ENCODE peak calls at places on chromosomes 7 and 10, in nine cellular contexts. One of them, this sample, is unnamed.

GRCh38 chr7:134632937-134633540 is 13.6 kb upstream of the BPGM start:
- DNase-seq in stimulated activated CD8-positive, alpha-beta memory T cell treated with anti-CD3 and anti-CD28 coated beads, Interleukin-4, amount 100 ng/mL, for 48 hours: no peak
- DNase-seq in foreskin fibroblast: peak
- DNase-seq in SK-MEL-5: peak
- DNase-seq in stimulated activated CD4-positive, alpha-beta T cell treated with anti-CD3 and anti-CD28 coated beads, Interleukin-2, amount 100 ng/mL, for 48 hours: no peak
- DNase-seq in M059J: peak
- DNase-seq in NCI-H510A: no peak
- DNase-seq in psoas muscle: no peak
- DNase-seq in DMS153: peak
- DNase-seq in this sample: no peak

GRCh38 chr10:44651395-44651661 is 259.8 kb upstream of the TMEM72 start:
- DNase-seq in stimulated activated CD8-positive, alpha-beta memory T cell treated with anti-CD3 and anti-CD28 coated beads, Interleukin-4, amount 100 ng/mL, for 48 hours: no peak
- DNase-seq in foreskin fibroblast: no peak
- DNase-seq in SK-MEL-5: no peak
- DNase-seq in stimulated activated CD4-positive, alpha-beta T cell treated with anti-CD3 and anti-CD28 coated beads, Interleukin-2, amount 100 ng/mL, for 48 hours: no peak
- DNase-seq in M059J: no peak
- DNase-seq in NCI-H510A: no peak
- DNase-seq in psoas muscle: no peak
- DNase-seq in DMS153: no peak
- DNase-seq in this sample: no peak

GRCh38 chr10:127990846-127991542 is 84.1 kb downstream of the PTPRE start:
- DNase-seq in stimulated activated CD8-positive, alpha-beta memory T cell treated with anti-CD3 and anti-CD28 coated beads, Interleukin-4, amount 100 ng/mL, for 48 hours: peak
- DNase-seq in foreskin fibroblast: no peak
- DNase-seq in SK-MEL-5: no peak
- DNase-seq in stimulated activated CD4-positive, alpha-beta T cell treated with anti-CD3 and anti-CD28 coated beads, Interleukin-2, amount 100 ng/mL, for 48 hours: peak
- DNase-seq in M059J: peak
- DNase-seq in NCI-H510A: no peak
- DNase-seq in psoas muscle: no peak
- DNase-seq in DMS153: no peak
- DNase-seq in this sample: no peak

GRCh38 chr7:42069625-42070024 is 167.4 kb downstream of the GLI3 start:
- DNase-seq in stimulated activated CD8-positive, alpha-beta memory T cell treated with anti-CD3 and anti-CD28 coated beads, Interleukin-4, amount 100 ng/mL, for 48 hours: no peak
- DNase-seq in foreskin fibroblast: no peak
- DNase-seq in SK-MEL-5: no peak
- DNase-seq in stimulated activated CD4-positive, alpha-beta T cell treated with anti-CD3 and anti-CD28 coated beads, Interleukin-2, amount 100 ng/mL, for 48 hours: no peak
- DNase-seq in M059J: no peak
- DNase-seq in NCI-H510A: no peak
- DNase-seq in psoas muscle: no peak
- DNase-seq in DMS153: no peak
- DNase-seq in this sample: no peak

GRCh38 chr7:5420108-5420840 is 3.4 kb downstream of the TNRC18 start:
- DNase-seq in stimulated activated CD8-positive, alpha-beta memory T cell treated with anti-CD3 and anti-CD28 coated beads, Interleukin-4, amount 100 ng/mL, for 48 hours: peak
- DNase-seq in foreskin fibroblast: peak
- DNase-seq in SK-MEL-5: no peak
- DNase-seq in stimulated activated CD4-positive, alpha-beta T cell treated with anti-CD3 and anti-CD28 coated beads, Interleukin-2, amount 100 ng/mL, for 48 hours: no peak
- DNase-seq in M059J: peak
- DNase-seq in NCI-H510A: no peak
- DNase-seq in psoas muscle: peak
- DNase-seq in DMS153: no peak
- DNase-seq in this sample: peak

GRCh38 chr7:130379551-130380120 is 658 bp upstream of the CPA1 start:
- DNase-seq in stimulated activated CD8-positive, alpha-beta memory T cell treated with anti-CD3 and anti-CD28 coated beads, Interleukin-4, amount 100 ng/mL, for 48 hours: no peak
- DNase-seq in foreskin fibroblast: no peak
- DNase-seq in SK-MEL-5: no peak
- DNase-seq in stimulated activated CD4-positive, alpha-beta T cell treated with anti-CD3 and anti-CD28 coated beads, Interleukin-2, amount 100 ng/mL, for 48 hours: no peak
- DNase-seq in M059J: no peak
- DNase-seq in NCI-H510A: no peak
- DNase-seq in psoas muscle: no peak
- DNase-seq in DMS153: no peak
- DNase-seq in this sample: no peak

GRCh38 chr10:124448696-124449169 is 1.1 kb downstream of the NKX1-2 start:
- DNase-seq in stimulated activated CD8-positive, alpha-beta memory T cell treated with anti-CD3 and anti-CD28 coated beads, Interleukin-4, amount 100 ng/mL, for 48 hours: no peak
- DNase-seq in foreskin fibroblast: no peak
- DNase-seq in SK-MEL-5: no peak
- DNase-seq in stimulated activated CD4-positive, alpha-beta T cell treated with anti-CD3 and anti-CD28 coated beads, Interleukin-2, amount 100 ng/mL, for 48 hours: no peak
- DNase-seq in M059J: no peak
- DNase-seq in NCI-H510A: no peak
- DNase-seq in psoas muscle: no peak
- DNase-seq in DMS153: no peak
- DNase-seq in this sample: no peak

GRCh38 chr7:141073173-141073640 is 657 bp upstream of the TMEM178B start:
- DNase-seq in stimulated activated CD8-positive, alpha-beta memory T cell treated with anti-CD3 and anti-CD28 coated beads, Interleukin-4, amount 100 ng/mL, for 48 hours: peak
- DNase-seq in foreskin fibroblast: peak
- DNase-seq in SK-MEL-5: peak
- DNase-seq in stimulated activated CD4-positive, alpha-beta T cell treated with anti-CD3 and anti-CD28 coated beads, Interleukin-2, amount 100 ng/mL, for 48 hours: peak
- DNase-seq in M059J: peak
- DNase-seq in NCI-H510A: no peak
- DNase-seq in psoas muscle: peak
- DNase-seq in DMS153: no peak
- DNase-seq in this sample: peak

GRCh38 chr10:104659809-104660208 is 18.7 kb downstream of the SORCS3 start:
- DNase-seq in stimulated activated CD8-positive, alpha-beta memory T cell treated with anti-CD3 and anti-CD28 coated beads, Interleukin-4, amount 100 ng/mL, for 48 hours: no peak
- DNase-seq in foreskin fibroblast: no peak
- DNase-seq in SK-MEL-5: no peak
- DNase-seq in stimulated activated CD4-positive, alpha-beta T cell treated with anti-CD3 and anti-CD28 coated beads, Interleukin-2, amount 100 ng/mL, for 48 hours: no peak
- DNase-seq in M059J: no peak
- DNase-seq in NCI-H510A: no peak
- DNase-seq in psoas muscle: no peak
- DNase-seq in DMS153: no peak
- DNase-seq in this sample: no peak

GRCh38 chr10:43137971-43138756 is at the start of gene CSGALNACT2:
- DNase-seq in stimulated activated CD8-positive, alpha-beta memory T cell treated with anti-CD3 and anti-CD28 coated beads, Interleukin-4, amount 100 ng/mL, for 48 hours: peak
- DNase-seq in foreskin fibroblast: peak
- DNase-seq in SK-MEL-5: peak
- DNase-seq in stimulated activated CD4-positive, alpha-beta T cell treated with anti-CD3 and anti-CD28 coated beads, Interleukin-2, amount 100 ng/mL, for 48 hours: peak
- DNase-seq in M059J: peak
- DNase-seq in NCI-H510A: peak
- DNase-seq in psoas muscle: peak
- DNase-seq in DMS153: peak
- DNase-seq in this sample: peak

GRCh38 chr10:93030409-93030808 is 30.2 kb upstream of the CYP26C1 start:
- DNase-seq in stimulated activated CD8-positive, alpha-beta memory T cell treated with anti-CD3 and anti-CD28 coated beads, Interleukin-4, amount 100 ng/mL, for 48 hours: no peak
- DNase-seq in foreskin fibroblast: peak
- DNase-seq in SK-MEL-5: no peak
- DNase-seq in stimulated activated CD4-positive, alpha-beta T cell treated with anti-CD3 and anti-CD28 coated beads, Interleukin-2, amount 100 ng/mL, for 48 hours: no peak
- DNase-seq in M059J: peak
- DNase-seq in NCI-H510A: no peak
- DNase-seq in psoas muscle: no peak
- DNase-seq in DMS153: no peak
- DNase-seq in this sample: no peak

GRCh38 chr10:11547111-11547625 is 64.3 kb downstream of the USP6NL start:
- DNase-seq in stimulated activated CD8-positive, alpha-beta memory T cell treated with anti-CD3 and anti-CD28 coated beads, Interleukin-4, amount 100 ng/mL, for 48 hours: no peak
- DNase-seq in foreskin fibroblast: peak
- DNase-seq in SK-MEL-5: no peak
- DNase-seq in stimulated activated CD4-positive, alpha-beta T cell treated with anti-CD3 and anti-CD28 coated beads, Interleukin-2, amount 100 ng/mL, for 48 hours: no peak
- DNase-seq in M059J: peak
- DNase-seq in NCI-H510A: no peak
- DNase-seq in psoas muscle: no peak
- DNase-seq in DMS153: no peak
- DNase-seq in this sample: no peak

GRCh38 chr10:89414879-89415821 is 782 bp downstream of the IFIT5 start:
- DNase-seq in stimulated activated CD8-positive, alpha-beta memory T cell treated with anti-CD3 and anti-CD28 coated beads, Interleukin-4, amount 100 ng/mL, for 48 hours: peak
- DNase-seq in foreskin fibroblast: peak
- DNase-seq in SK-MEL-5: peak
- DNase-seq in stimulated activated CD4-positive, alpha-beta T cell treated with anti-CD3 and anti-CD28 coated beads, Interleukin-2, amount 100 ng/mL, for 48 hours: peak
- DNase-seq in M059J: peak
- DNase-seq in NCI-H510A: no peak
- DNase-seq in psoas muscle: peak
- DNase-seq in DMS153: no peak
- DNase-seq in this sample: peak

GRCh38 chr7:63789378-63790176 is 209.1 kb upstream of the ZNF722 start:
- DNase-seq in stimulated activated CD8-positive, alpha-beta memory T cell treated with anti-CD3 and anti-CD28 coated beads, Interleukin-4, amount 100 ng/mL, for 48 hours: peak
- DNase-seq in foreskin fibroblast: no peak
- DNase-seq in SK-MEL-5: no peak
- DNase-seq in stimulated activated CD4-positive, alpha-beta T cell treated with anti-CD3 and anti-CD28 coated beads, Interleukin-2, amount 100 ng/mL, for 48 hours: no peak
- DNase-seq in M059J: no peak
- DNase-seq in NCI-H510A: peak
- DNase-seq in psoas muscle: no peak
- DNase-seq in DMS153: no peak
- DNase-seq in this sample: peak

GRCh38 chr7:133297093-133297492 is 44.2 kb downstream of the EXOC4 start:
- DNase-seq in stimulated activated CD8-positive, alpha-beta memory T cell treated with anti-CD3 and anti-CD28 coated beads, Interleukin-4, amount 100 ng/mL, for 48 hours: no peak
- DNase-seq in foreskin fibroblast: no peak
- DNase-seq in SK-MEL-5: no peak
- DNase-seq in stimulated activated CD4-positive, alpha-beta T cell treated with anti-CD3 and anti-CD28 coated beads, Interleukin-2, amount 100 ng/mL, for 48 hours: no peak
- DNase-seq in M059J: no peak
- DNase-seq in NCI-H510A: no peak
- DNase-seq in psoas muscle: no peak
- DNase-seq in DMS153: no peak
- DNase-seq in this sample: no peak

GRCh38 chr7:63071920-63072319 is 926.7 kb upstream of the ZNF722 start:
- DNase-seq in stimulated activated CD8-positive, alpha-beta memory T cell treated with anti-CD3 and anti-CD28 coated beads, Interleukin-4, amount 100 ng/mL, for 48 hours: no peak
- DNase-seq in foreskin fibroblast: no peak
- DNase-seq in SK-MEL-5: no peak
- DNase-seq in stimulated activated CD4-positive, alpha-beta T cell treated with anti-CD3 and anti-CD28 coated beads, Interleukin-2, amount 100 ng/mL, for 48 hours: no peak
- DNase-seq in M059J: no peak
- DNase-seq in NCI-H510A: no peak
- DNase-seq in psoas muscle: no peak
- DNase-seq in DMS153: no peak
- DNase-seq in this sample: no peak

GRCh38 chr10:60781678-60782077 is 3.4 kb downstream of the CDK1 start:
- DNase-seq in stimulated activated CD8-positive, alpha-beta memory T cell treated with anti-CD3 and anti-CD28 coated beads, Interleukin-4, amount 100 ng/mL, for 48 hours: no peak
- DNase-seq in foreskin fibroblast: no peak
- DNase-seq in SK-MEL-5: no peak
- DNase-seq in stimulated activated CD4-positive, alpha-beta T cell treated with anti-CD3 and anti-CD28 coated beads, Interleukin-2, amount 100 ng/mL, for 48 hours: no peak
- DNase-seq in M059J: no peak
- DNase-seq in NCI-H510A: no peak
- DNase-seq in psoas muscle: no peak
- DNase-seq in DMS153: no peak
- DNase-seq in this sample: no peak

GRCh38 chr7:115516341-115516740 is 514.2 kb downstream of the TFEC start:
- DNase-seq in stimulated activated CD8-positive, alpha-beta memory T cell treated with anti-CD3 and anti-CD28 coated beads, Interleukin-4, amount 100 ng/mL, for 48 hours: no peak
- DNase-seq in foreskin fibroblast: no peak
- DNase-seq in SK-MEL-5: no peak
- DNase-seq in stimulated activated CD4-positive, alpha-beta T cell treated with anti-CD3 and anti-CD28 coated beads, Interleukin-2, amount 100 ng/mL, for 48 hours: no peak
- DNase-seq in M059J: no peak
- DNase-seq in NCI-H510A: no peak
- DNase-seq in psoas muscle: no peak
- DNase-seq in DMS153: no peak
- DNase-seq in this sample: no peak

GRCh38 chr10:17199351-17199804 is 2.1 kb downstream of the TRDMT1 start:
- DNase-seq in stimulated activated CD8-positive, alpha-beta memory T cell treated with anti-CD3 and anti-CD28 coated beads, Interleukin-4, amount 100 ng/mL, for 48 hours: no peak
- DNase-seq in foreskin fibroblast: peak
- DNase-seq in SK-MEL-5: no peak
- DNase-seq in stimulated activated CD4-positive, alpha-beta T cell treated with anti-CD3 and anti-CD28 coated beads, Interleukin-2, amount 100 ng/mL, for 48 hours: no peak
- DNase-seq in M059J: peak
- DNase-seq in NCI-H510A: no peak
- DNase-seq in psoas muscle: no peak
- DNase-seq in DMS153: no peak
- DNase-seq in this sample: no peak

GRCh38 chr7:116777613-116778380 is 84.6 kb upstream of the CAPZA2 start:
- DNase-seq in stimulated activated CD8-positive, alpha-beta memory T cell treated with anti-CD3 and anti-CD28 coated beads, Interleukin-4, amount 100 ng/mL, for 48 hours: no peak
- DNase-seq in foreskin fibroblast: peak
- DNase-seq in SK-MEL-5: no peak
- DNase-seq in stimulated activated CD4-positive, alpha-beta T cell treated with anti-CD3 and anti-CD28 coated beads, Interleukin-2, amount 100 ng/mL, for 48 hours: no peak
- DNase-seq in M059J: peak
- DNase-seq in NCI-H510A: no peak
- DNase-seq in psoas muscle: no peak
- DNase-seq in DMS153: no peak
- DNase-seq in this sample: no peak

GRCh38 chr10:6200588-6201510 is 1.9 kb upstream of the PFKFB3 start:
- DNase-seq in stimulated activated CD8-positive, alpha-beta memory T cell treated with anti-CD3 and anti-CD28 coated beads, Interleukin-4, amount 100 ng/mL, for 48 hours: no peak
- DNase-seq in foreskin fibroblast: peak
- DNase-seq in SK-MEL-5: no peak
- DNase-seq in stimulated activated CD4-positive, alpha-beta T cell treated with anti-CD3 and anti-CD28 coated beads, Interleukin-2, amount 100 ng/mL, for 48 hours: peak
- DNase-seq in M059J: peak
- DNase-seq in NCI-H510A: no peak
- DNase-seq in psoas muscle: peak
- DNase-seq in DMS153: no peak
- DNase-seq in this sample: peak

GRCh38 chr7:109996411-109996810 is 1094.5 kb upstream of the LRRN3 start:
- DNase-seq in stimulated activated CD8-positive, alpha-beta memory T cell treated with anti-CD3 and anti-CD28 coated beads, Interleukin-4, amount 100 ng/mL, for 48 hours: no peak
- DNase-seq in foreskin fibroblast: no peak
- DNase-seq in SK-MEL-5: no peak
- DNase-seq in stimulated activated CD4-positive, alpha-beta T cell treated with anti-CD3 and anti-CD28 coated beads, Interleukin-2, amount 100 ng/mL, for 48 hours: no peak
- DNase-seq in M059J: no peak
- DNase-seq in NCI-H510A: no peak
- DNase-seq in psoas muscle: no peak
- DNase-seq in DMS153: no peak
- DNase-seq in this sample: no peak

GRCh38 chr7:4208086-4208485 is 474.0 kb upstream of the FOXK1 start:
- DNase-seq in stimulated activated CD8-positive, alpha-beta memory T cell treated with anti-CD3 and anti-CD28 coated beads, Interleukin-4, amount 100 ng/mL, for 48 hours: no peak
- DNase-seq in foreskin fibroblast: no peak
- DNase-seq in SK-MEL-5: no peak
- DNase-seq in stimulated activated CD4-positive, alpha-beta T cell treated with anti-CD3 and anti-CD28 coated beads, Interleukin-2, amount 100 ng/mL, for 48 hours: no peak
- DNase-seq in M059J: no peak
- DNase-seq in NCI-H510A: no peak
- DNase-seq in psoas muscle: no peak
- DNase-seq in DMS153: no peak
- DNase-seq in this sample: no peak

GRCh38 chr10:7337431-7338171 is 73.2 kb downstream of the SFMBT2 start:
- DNase-seq in stimulated activated CD8-positive, alpha-beta memory T cell treated with anti-CD3 and anti-CD28 coated beads, Interleukin-4, amount 100 ng/mL, for 48 hours: peak
- DNase-seq in foreskin fibroblast: no peak
- DNase-seq in SK-MEL-5: peak
- DNase-seq in stimulated activated CD4-positive, alpha-beta T cell treated with anti-CD3 and anti-CD28 coated beads, Interleukin-2, amount 100 ng/mL, for 48 hours: no peak
- DNase-seq in M059J: peak
- DNase-seq in NCI-H510A: no peak
- DNase-seq in psoas muscle: no peak
- DNase-seq in DMS153: no peak
- DNase-seq in this sample: no peak

GRCh38 chr7:119374436-119374835 is 898.5 kb upstream of the KCND2 start:
- DNase-seq in stimulated activated CD8-positive, alpha-beta memory T cell treated with anti-CD3 and anti-CD28 coated beads, Interleukin-4, amount 100 ng/mL, for 48 hours: no peak
- DNase-seq in foreskin fibroblast: no peak
- DNase-seq in SK-MEL-5: no peak
- DNase-seq in stimulated activated CD4-positive, alpha-beta T cell treated with anti-CD3 and anti-CD28 coated beads, Interleukin-2, amount 100 ng/mL, for 48 hours: no peak
- DNase-seq in M059J: no peak
- DNase-seq in NCI-H510A: no peak
- DNase-seq in psoas muscle: no peak
- DNase-seq in DMS153: no peak
- DNase-seq in this sample: no peak

GRCh38 chr7:88522771-88523316 is 216.2 kb upstream of the STEAP4 start:
- DNase-seq in stimulated activated CD8-positive, alpha-beta memory T cell treated with anti-CD3 and anti-CD28 coated beads, Interleukin-4, amount 100 ng/mL, for 48 hours: no peak
- DNase-seq in foreskin fibroblast: no peak
- DNase-seq in SK-MEL-5: peak
- DNase-seq in stimulated activated CD4-positive, alpha-beta T cell treated with anti-CD3 and anti-CD28 coated beads, Interleukin-2, amount 100 ng/mL, for 48 hours: no peak
- DNase-seq in M059J: no peak
- DNase-seq in NCI-H510A: no peak
- DNase-seq in psoas muscle: no peak
- DNase-seq in DMS153: no peak
- DNase-seq in this sample: no peak